ENCODE peak calls at places on chromosomes 3 and 15, in seven cellular contexts. One of them, this sample, is unnamed.

GRCh38 chr3:140177943-140178342 is 243.0 kb downstream of the CLSTN2 start:
- DNase-seq in lower leg skin: no peak
- DNase-seq in dorsolateral prefrontal cortex: no peak
- DNase-seq in left cardiac atrium: no peak
- DNase-seq in KBM-7: no peak
- DNase-seq in cardiac fibroblast: no peak
- DNase-seq in endodermal cell: no peak
- DNase-seq in this sample: no peak

GRCh38 chr3:192947421-192947820 is 29.8 kb upstream of the MB21D2 start:
- DNase-seq in lower leg skin: no peak
- DNase-seq in dorsolateral prefrontal cortex: no peak
- DNase-seq in left cardiac atrium: no peak
- DNase-seq in KBM-7: no peak
- DNase-seq in cardiac fibroblast: peak; percentile 65
- DNase-seq in endodermal cell: no peak
- DNase-seq in this sample: no peak

GRCh38 chr15:29196306-29196705 is 73.3 kb downstream of the NSMCE3 start:
- DNase-seq in lower leg skin: no peak
- DNase-seq in dorsolateral prefrontal cortex: no peak
- DNase-seq in left cardiac atrium: no peak
- DNase-seq in KBM-7: no peak
- DNase-seq in cardiac fibroblast: no peak
- DNase-seq in endodermal cell: peak; percentile 59
- DNase-seq in this sample: no peak

GRCh38 chr3:19394946-19395345 is 246.6 kb downstream of the KCNH8 start:
- DNase-seq in lower leg skin: no peak
- DNase-seq in dorsolateral prefrontal cortex: no peak
- DNase-seq in left cardiac atrium: no peak
- DNase-seq in KBM-7: no peak
- DNase-seq in cardiac fibroblast: no peak
- DNase-seq in endodermal cell: no peak
- DNase-seq in this sample: no peak

GRCh38 chr15:56683925-56684324 is 49.4 kb downstream of the ZNF280D start:
- DNase-seq in lower leg skin: no peak
- DNase-seq in dorsolateral prefrontal cortex: no peak
- DNase-seq in left cardiac atrium: no peak
- DNase-seq in KBM-7: no peak
- DNase-seq in cardiac fibroblast: no peak
- DNase-seq in endodermal cell: no peak
- DNase-seq in this sample: no peak

GRCh38 chr3:195095035-195095703 is 175.8 kb downstream of the XXYLT1 start:
- DNase-seq in lower leg skin: no peak
- DNase-seq in dorsolateral prefrontal cortex: no peak
- DNase-seq in left cardiac atrium: peak; percentile 4
- DNase-seq in KBM-7: no peak
- DNase-seq in cardiac fibroblast: no peak
- DNase-seq in endodermal cell: no peak
- DNase-seq in this sample: no peak

GRCh38 chr15:67114846-67115521 is 49.6 kb downstream of the SMAD3 start:
- DNase-seq in lower leg skin: no peak
- DNase-seq in dorsolateral prefrontal cortex: no peak
- DNase-seq in left cardiac atrium: no peak
- DNase-seq in KBM-7: no peak
- DNase-seq in cardiac fibroblast: no peak
- DNase-seq in endodermal cell: no peak
- DNase-seq in this sample: no peak

GRCh38 chr3:153166206-153166605 is 4.2 kb downstream of the RAP2B start:
- DNase-seq in lower leg skin: no peak
- DNase-seq in dorsolateral prefrontal cortex: no peak
- DNase-seq in left cardiac atrium: peak; percentile 35
- DNase-seq in KBM-7: peak; percentile 56
- DNase-seq in cardiac fibroblast: peak; percentile 32
- DNase-seq in endodermal cell: no peak
- DNase-seq in this sample: no peak